ENCODE peak calls at places on chromosomes 13 and 19, in seven cellular contexts. Z, Y, Q, I, V, K and T are unnamed samples.
A peak's percentile ranks its signal among the peaks of the same experiment; 100 is the strongest.

GRCh38 chr19:31092189-31092753 is 257.0 kb downstream of the TSHZ3 start:
- DNase-seq in Z (no peak), Y (no peak), Q (no peak), I (no peak), V (no peak), K (no peak), T (no peak)

GRCh38 chr13:105921711-105922110 is 613.8 kb downstream of the EFNB2 start:
- DNase-seq in Z (no peak), Y (no peak), Q (no peak), I (no peak), V (no peak), K (peak; percentile 48), T (no peak)

GRCh38 chr13:48891586-48891985 is 84.1 kb upstream of the FNDC3A start:
- DNase-seq in Z (peak; percentile 14), Y (no peak), Q (peak; percentile 74), I (peak; percentile 40), V (peak; percentile 19), K (no peak), T (peak; percentile 53)

GRCh38 chr13:79724348-79725103 is 243.6 kb downstream of the NDFIP2 start:
- DNase-seq in Z (no peak), Y (no peak), Q (peak; percentile 35), I (peak; percentile 45), V (no peak), K (peak; percentile 32), T (no peak)

GRCh38 chr19:40348961-40349507 is 539 bp downstream of the PLD3 start:
- DNase-seq in Z (no peak), Y (no peak), Q (peak; percentile 54), I (peak; percentile 72), V (peak; percentile 63), K (no peak), T (peak; percentile 66)

GRCh38 chr19:38838208-38838985 is 6.8 kb upstream of the ECH1 start:
- DNase-seq in Z (no peak), Y (no peak), Q (no peak), I (no peak), V (no peak), K (no peak), T (no peak)

GRCh38 chr19:54312011-54312410 is 955 bp downstream of the LILRA5 start:
- DNase-seq in Z (no peak), Y (no peak), Q (no peak), I (no peak), V (no peak), K (no peak), T (no peak)

GRCh38 chr19:16447015-16447384 is 24.8 kb downstream of the EPS15L1 start:
- DNase-seq in Z (peak; percentile 83), Y (no peak), Q (peak; percentile 82), I (peak; percentile 94), V (peak; percentile 86), K (peak; percentile 50), T (peak; percentile 98)

GRCh38 chr19:11806354-11807098 is 7.5 kb upstream of the ZNF440 start:
- DNase-seq in Z (no peak), Y (no peak), Q (peak; percentile 9), I (no peak), V (no peak), K (no peak), T (peak; percentile 1)

GRCh38 chr19:13847033-13847899 is 29.7 kb upstream of the NANOS3 start:
- DNase-seq in Z (peak; percentile 90), Y (peak; percentile 93), Q (peak; percentile 97), I (peak; percentile 93), V (peak; percentile 96), K (peak; percentile 93), T (peak; percentile 97)

GRCh38 chr19:13637664-13638063 is 126.7 kb upstream of the MRI1 start:
- DNase-seq in Z (no peak), Y (no peak), Q (no peak), I (peak; percentile 2), V (peak; percentile 34), K (no peak), T (no peak)

GRCh38 chr13:106104281-106104901 is 431.1 kb downstream of the EFNB2 start:
- DNase-seq in Z (no peak), Y (no peak), Q (peak; percentile 95), I (peak; percentile 85), V (peak; percentile 87), K (no peak), T (peak; percentile 68)

GRCh38 chr13:77267362-77267761 is 59.5 kb downstream of the MYCBP2 start:
- DNase-seq in Z (no peak), Y (no peak), Q (no peak), I (peak; percentile 44), V (peak; percentile 43), K (no peak), T (peak; percentile 29)

GRCh38 chr13:26965058-26965380 is 204.4 kb upstream of the GPR12 start:
- DNase-seq in Z (no peak), Y (peak; percentile 65), Q (no peak), I (no peak), V (no peak), K (peak; percentile 56), T (no peak)

GRCh38 chr13:27971776-27972618 is 2.9 kb upstream of the CDX2 start:
- DNase-seq in Z (no peak), Y (peak; percentile 58), Q (no peak), I (no peak), V (no peak), K (no peak), T (no peak)

GRCh38 chr19:32363175-32363574 is 17.8 kb downstream of the ZNF507 start:
- DNase-seq in Z (no peak), Y (no peak), Q (no peak), I (no peak), V (peak; percentile 53), K (no peak), T (peak; percentile 86)

GRCh38 chr13:51502206-51502651 is 49.4 kb upstream of the INTS6 start:
- DNase-seq in Z (no peak), Y (no peak), Q (no peak), I (peak; percentile 11), V (no peak), K (no peak), T (no peak)

GRCh38 chr19:16777811-16778210 is 51.4 kb upstream of the SIN3B start:
- DNase-seq in Z (no peak), Y (no peak), Q (no peak), I (no peak), V (no peak), K (no peak), T (no peak)

GRCh38 chr19:55080915-55081772 is 5.5 kb downstream of the EPS8L1 start:
- DNase-seq in Z (peak; percentile 82), Y (peak; percentile 97), Q (peak; percentile 68), I (peak; percentile 36), V (peak; percentile 36), K (peak; percentile 93), T (peak; percentile 73)

GRCh38 chr19:21084343-21084742 is 2.3 kb downstream of the ZNF714 start:
- DNase-seq in Z (no peak), Y (no peak), Q (peak; percentile 29), I (peak; percentile 5), V (peak; percentile 67), K (no peak), T (peak; percentile 73)

GRCh38 chr13:77563110-77563509 is 27.6 kb downstream of the SCEL start:
- DNase-seq in Z (no peak), Y (no peak), Q (peak; percentile 54), I (peak; percentile 45), V (peak; percentile 20), K (no peak), T (peak; percentile 16)

GRCh38 chr19:13053761-13054604 is 48.7 kb downstream of the LYL1 start:
- DNase-seq in Z (peak; percentile 96), Y (peak; percentile 68), Q (peak; percentile 95), I (peak; percentile 97), V (peak; percentile 98), K (peak; percentile 79), T (peak; percentile 84)

GRCh38 chr19:21586341-21587116 is 81.1 kb downstream of the ZNF429 start:
- DNase-seq in Z (no peak), Y (no peak), Q (no peak), I (no peak), V (no peak), K (peak; percentile 19), T (no peak)

GRCh38 chr13:73451120-73452029 is 392.6 kb downstream of the KLF5 start:
- DNase-seq in Z (no peak), Y (no peak), Q (peak; percentile 19), I (no peak), V (no peak), K (peak; percentile 39), T (no peak)

GRCh38 chr13:110524484-110525254 is 36.9 kb downstream of the RAB20 start:
- DNase-seq in Z (peak; percentile 79), Y (peak; percentile 83), Q (no peak), I (no peak), V (no peak), K (peak; percentile 88), T (peak; percentile 26)

GRCh38 chr19:33719366-33720154 is 77.1 kb upstream of the KCTD15 start:
- DNase-seq in Z (peak; percentile 35), Y (peak; percentile 26), Q (no peak), I (no peak), V (no peak), K (no peak), T (no peak)
- TF ChIP-seq CTCF in Z (no peak), Y (no peak), Q (no peak), I (no peak), V (no peak), K (no peak), T (no peak)

DNA sequence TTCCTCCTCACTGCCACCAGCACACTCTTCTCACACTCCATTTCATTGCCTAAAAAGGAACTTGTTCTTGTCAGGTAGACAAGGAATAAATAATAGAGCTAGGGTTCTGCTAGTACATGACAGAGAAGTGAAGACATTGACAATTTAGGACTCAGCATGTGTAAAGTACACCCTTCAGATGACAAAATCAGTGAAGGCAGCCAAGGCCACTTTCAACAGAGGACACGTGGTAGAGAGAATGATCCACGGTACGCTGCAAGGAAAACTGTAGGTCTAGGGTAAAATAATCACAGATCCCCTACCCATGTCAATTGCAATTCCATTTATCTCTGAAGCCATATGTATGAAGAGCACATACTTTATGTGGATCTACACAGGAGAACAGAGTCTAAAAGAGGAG is 7.2 kb upstream of the SPATA13 start:
- DNase-seq in Z (no peak), Y (no peak), Q (no peak), I (no peak), V (no peak), K (no peak), T (no peak)
- H3K4me3 ChIP-seq in Z (no peak overlapping the region), Y (no peak overlapping the region), Q (no peak overlapping the region), I (no peak overlapping the region), V (no peak overlapping the region), K (no peak overlapping the region), T (no peak overlapping the region)

GRCh38 chr19:17946965-17947784 is 14.4 kb downstream of the CCDC124 start:
- DNase-seq in Z (peak; percentile 33), Y (no peak), Q (no peak), I (no peak), V (no peak), K (no peak), T (no peak)
- TF ChIP-seq CTCF in Z (no peak), Y (no peak), Q (no peak), I (no peak), V (peak; percentile 3), K (no peak), T (no peak)

GRCh38 chr19:45792482-45793177 is at the start of gene DMWD:
- DNase-seq in Z (peak; percentile 100), Y (peak; percentile 100), Q (peak; percentile 98), I (peak; percentile 98), V (peak; percentile 98), K (peak; percentile 100), T (peak; percentile 98)

GRCh38 chr19:45789035-45789786 is 3.4 kb downstream of the DMWD start:
- DNase-seq in Z (no peak), Y (no peak), Q (no peak), I (no peak), V (no peak), K (no peak), T (no peak)

GRCh38 chr19:45791744-45792481 is 732 bp downstream of the DMWD start:
- DNase-seq in Z (no peak), Y (no peak), Q (no peak), I (no peak), V (no peak), K (no peak), T (no peak)

GRCh38 chr19:45793178-45793564 is 526 bp upstream of the DMWD start:
- DNase-seq in Z (no peak), Y (no peak), Q (no peak), I (no peak), V (no peak), K (no peak), T (no peak)

GRCh38 chr19:45790942-45791341 is 1.7 kb downstream of the DMWD start:
- DNase-seq in Z (no peak), Y (peak; percentile 43), Q (no peak), I (no peak), V (no peak), K (peak; percentile 28), T (no peak)
- H3K4me3 ChIP-seq in Z (no peak overlapping the region), Y (no peak overlapping the region), Q (no peak overlapping the region), I (peak overlapping the region; percentile 93), V (peak overlapping the region; percentile 88), K (no peak overlapping the region), T (peak overlapping the region; percentile 92)